ENCODE peak calls at places on chromosomes 4 and X, in seven cellular contexts. One of them, this sample, is unnamed.

GRCh38 chr4:189124149-189124758 is 816.4 kb upstream of the FRG1 start:
- DNase-seq in astrocyte of the hippocampus: peak; percentile 81
- DNase-seq in effector CD4-positive, alpha-beta T cell: no peak
- DNase-seq in NAMALWA: peak; percentile 37
- DNase-seq in activated CD4-positive, alpha-beta T cell treated with anti-CD3 and anti-CD28 coated beads, Interleukin-2, amount 50 U/mL, for 4 hours: no peak
- DNase-seq in CD8-positive, alpha-beta memory T cell: no peak
- DNase-seq in ovary: no peak
- DNase-seq in this sample: no peak

GRCh38 chrX:133649659-133650058 is 234.4 kb upstream of the GPC4 start:
- DNase-seq in NAMALWA: no peak
- DNase-seq in ovary: no peak
- DNase-seq in activated CD4-positive, alpha-beta T cell treated with anti-CD3 and anti-CD28 coated beads, Interleukin-2, amount 50 U/mL, for 4 hours: no peak
- DNase-seq in CD8-positive, alpha-beta memory T cell: no peak
- DNase-seq in effector CD4-positive, alpha-beta T cell: no peak
- DNase-seq in astrocyte of the hippocampus: peak; percentile 30
- DNase-seq in this sample: no peak

GRCh38 chr4:149095798-149096197 is 653.6 kb upstream of the NR3C2 start:
- DNase-seq in effector CD4-positive, alpha-beta T cell: no peak
- DNase-seq in activated CD4-positive, alpha-beta T cell treated with anti-CD3 and anti-CD28 coated beads, Interleukin-2, amount 50 U/mL, for 4 hours: no peak
- DNase-seq in CD8-positive, alpha-beta memory T cell: no peak
- DNase-seq in astrocyte of the hippocampus: peak; percentile 81
- DNase-seq in NAMALWA: no peak
- DNase-seq in ovary: no peak
- DNase-seq in this sample: no peak

GRCh38 chr4:3699678-3700077 is 66.5 kb upstream of the ADRA2C start:
- DNase-seq in ovary: peak; percentile 3
- DNase-seq in effector CD4-positive, alpha-beta T cell: no peak
- DNase-seq in CD8-positive, alpha-beta memory T cell: no peak
- DNase-seq in activated CD4-positive, alpha-beta T cell treated with anti-CD3 and anti-CD28 coated beads, Interleukin-2, amount 50 U/mL, for 4 hours: no peak
- DNase-seq in NAMALWA: no peak
- DNase-seq in astrocyte of the hippocampus: no peak
- DNase-seq in this sample: no peak

GRCh38 chr4:5746829-5747745 is 36.1 kb downstream of the EVC start:
- DNase-seq in astrocyte of the hippocampus: peak; percentile 75
- DNase-seq in ovary: no peak
- DNase-seq in CD8-positive, alpha-beta memory T cell: no peak
- DNase-seq in activated CD4-positive, alpha-beta T cell treated with anti-CD3 and anti-CD28 coated beads, Interleukin-2, amount 50 U/mL, for 4 hours: no peak
- DNase-seq in NAMALWA: no peak
- DNase-seq in effector CD4-positive, alpha-beta T cell: no peak
- DNase-seq in this sample: no peak

GRCh38 chr4:105147226-105148151 is 813 bp downstream of the TET2 start:
- DNase-seq in CD8-positive, alpha-beta memory T cell: no peak
- DNase-seq in activated CD4-positive, alpha-beta T cell treated with anti-CD3 and anti-CD28 coated beads, Interleukin-2, amount 50 U/mL, for 4 hours: peak; percentile 14
- DNase-seq in effector CD4-positive, alpha-beta T cell: peak; percentile 3
- DNase-seq in astrocyte of the hippocampus: peak; percentile 76
- DNase-seq in NAMALWA: peak; percentile 60
- DNase-seq in ovary: peak; percentile 36
- DNase-seq in this sample: peak; percentile 5

GRCh38 chrX:133640161-133641015 is 225.1 kb upstream of the GPC4 start:
- DNase-seq in NAMALWA: no peak
- DNase-seq in astrocyte of the hippocampus: peak; percentile 48
- DNase-seq in effector CD4-positive, alpha-beta T cell: no peak
- DNase-seq in ovary: no peak
- DNase-seq in activated CD4-positive, alpha-beta T cell treated with anti-CD3 and anti-CD28 coated beads, Interleukin-2, amount 50 U/mL, for 4 hours: no peak
- DNase-seq in CD8-positive, alpha-beta memory T cell: no peak
- DNase-seq in this sample: no peak

GRCh38 chr4:88938138-88938537 is 118.8 kb downstream of the FAM13A start:
- DNase-seq in effector CD4-positive, alpha-beta T cell: no peak
- DNase-seq in astrocyte of the hippocampus: peak; percentile 88
- DNase-seq in activated CD4-positive, alpha-beta T cell treated with anti-CD3 and anti-CD28 coated beads, Interleukin-2, amount 50 U/mL, for 4 hours: no peak
- DNase-seq in NAMALWA: no peak
- DNase-seq in CD8-positive, alpha-beta memory T cell: no peak
- DNase-seq in ovary: no peak
- DNase-seq in this sample: no peak

GRCh38 chrX:94742772-94743171 is 1068.8 kb downstream of the FAM133A start:
- DNase-seq in activated CD4-positive, alpha-beta T cell treated with anti-CD3 and anti-CD28 coated beads, Interleukin-2, amount 50 U/mL, for 4 hours: no peak
- DNase-seq in effector CD4-positive, alpha-beta T cell: no peak
- DNase-seq in NAMALWA: no peak
- DNase-seq in ovary: no peak
- DNase-seq in astrocyte of the hippocampus: no peak
- DNase-seq in CD8-positive, alpha-beta memory T cell: no peak
- DNase-seq in this sample: no peak

GRCh38 chrX:42603016-42603415 is 174.9 kb downstream of the PPP1R2C start:
- DNase-seq in NAMALWA: no peak
- DNase-seq in CD8-positive, alpha-beta memory T cell: no peak
- DNase-seq in ovary: no peak
- DNase-seq in effector CD4-positive, alpha-beta T cell: no peak
- DNase-seq in astrocyte of the hippocampus: no peak
- DNase-seq in activated CD4-positive, alpha-beta T cell treated with anti-CD3 and anti-CD28 coated beads, Interleukin-2, amount 50 U/mL, for 4 hours: no peak
- DNase-seq in this sample: no peak

GRCh38 chr4:88672987-88673386 is 24.6 kb downstream of the NAP1L5 start:
- DNase-seq in ovary: no peak
- DNase-seq in CD8-positive, alpha-beta memory T cell: no peak
- DNase-seq in activated CD4-positive, alpha-beta T cell treated with anti-CD3 and anti-CD28 coated beads, Interleukin-2, amount 50 U/mL, for 4 hours: peak; percentile 6
- DNase-seq in NAMALWA: peak; percentile 57
- DNase-seq in astrocyte of the hippocampus: peak; percentile 61
- DNase-seq in effector CD4-positive, alpha-beta T cell: no peak
- DNase-seq in this sample: no peak